ENCODE peak calls at places on chromosomes 1 and 21, in four cellular contexts. N is B cell, R is mesothelial cell of epicardium, L is fibroblast of lung. P is an unnamed sample.
A peak's percentile ranks its signal among the peaks of the same experiment; 100 is the strongest.

GRCh38 chr1:26156285-26157038 is 2.4 kb upstream of the FAM110D start:
- DNase-seq in N (no peak), R (no peak), L (no peak), P (no peak)

GRCh38 chr1:240254778-240255291 is 163.2 kb downstream of the FMN2 start:
- DNase-seq in N (no peak), R (no peak), L (no peak), P (no peak)

GRCh38 chr1:225688345-225688744 is 35.4 kb upstream of the ENAH start:
- DNase-seq in N (no peak), R (no peak), L (no peak), P (no peak)

GRCh38 chr1:184379111-184379752 is 7.6 kb upstream of the C1orf21 start:
- DNase-seq in N (no peak), R (no peak), L (no peak), P (no peak)

GRCh38 chr1:14733053-14733778 is 134.7 kb downstream of the KAZN start:
- DNase-seq in N (no peak), R (peak; percentile 48), L (no peak), P (peak; percentile 46)

GRCh38 chr1:163410073-163410522 is 88.3 kb downstream of the NUF2 start:
- DNase-seq in N (no peak), R (peak; percentile 78), L (peak; percentile 72), P (peak; percentile 46)

GRCh38 chr1:211928222-211928856 is 97.8 kb upstream of the LPGAT1 start:
- DNase-seq in N (no peak), R (no peak), L (no peak), P (no peak)

GRCh38 chr1:9410737-9411297 is 118.1 kb downstream of the SPSB1 start:
- DNase-seq in N (no peak), R (no peak), L (peak; percentile 30), P (peak; percentile 65)

GRCh38 chr1:155050560-155051341 is at the start of gene ADAM15:
- DNase-seq in N (peak; percentile 100), R (peak; percentile 90), L (peak; percentile 66), P (peak; percentile 99)

GRCh38 chr1:213988639-213989070 is 882 bp downstream of the PROX1 start:
- DNase-seq in N (no peak), R (no peak), L (no peak), P (peak; percentile 42)

GRCh38 chr1:239914827-239915231 is 176.9 kb upstream of the FMN2 start:
- DNase-seq in N (no peak), R (no peak), L (peak; percentile 24), P (no peak)

GRCh38 chr1:2980849-2981248 is 40.4 kb upstream of the ACTRT2 start:
- DNase-seq in N (no peak), R (no peak), L (no peak), P (no peak)

GRCh38 chr1:202129453-202130274 is 6.9 kb downstream of the GPR37L1 start:
- DNase-seq in N (no peak), R (no peak), L (no peak), P (no peak)

GRCh38 chr1:157134442-157134841 is 3.8 kb downstream of the ETV3 start:
- DNase-seq in N (no peak), R (no peak), L (no peak), P (no peak)

GRCh38 chr1:16017076-16017460 is 775 bp downstream of the HSPB7 start:
- DNase-seq in N (no peak), R (no peak), L (no peak), P (no peak)

GRCh38 chr1:83055391-83056170 is 943.4 kb downstream of the TTLL7 start:
- DNase-seq in N (no peak), R (no peak), L (no peak), P (no peak)

GRCh38 chr1:94769551-94769950 is 50.6 kb upstream of the SLC44A3 start:
- DNase-seq in N (no peak), R (no peak), L (no peak), P (no peak)

GRCh38 chr1:183069562-183070216 is 46.5 kb downstream of the LAMC1 start:
- DNase-seq in N (no peak), R (no peak), L (no peak), P (no peak)

GRCh38 chr1:48061162-48062136 is 64.3 kb upstream of the TRABD2B start:
- DNase-seq in N (no peak), R (peak; percentile 60), L (peak; percentile 55), P (peak; percentile 47)

GRCh38 chr1:16971330-16972209 is 8.8 kb downstream of the MFAP2 start:
- DNase-seq in N (no peak), R (no peak), L (no peak), P (no peak)

GRCh38 chr1:204885790-204886189 is 15.1 kb downstream of the NFASC start:
- DNase-seq in N (no peak), R (no peak), L (no peak), P (no peak)

GRCh38 chr1:108200627-108201106 is 524 bp upstream of the SLC25A24 start:
- DNase-seq in N (peak; percentile 67), R (no peak), L (peak; percentile 75), P (peak; percentile 52)
- TF ChIP-seq CTCF in N (peak; percentile 10), R (no peak), L (peak; percentile 21), P (no peak)

DNA sequence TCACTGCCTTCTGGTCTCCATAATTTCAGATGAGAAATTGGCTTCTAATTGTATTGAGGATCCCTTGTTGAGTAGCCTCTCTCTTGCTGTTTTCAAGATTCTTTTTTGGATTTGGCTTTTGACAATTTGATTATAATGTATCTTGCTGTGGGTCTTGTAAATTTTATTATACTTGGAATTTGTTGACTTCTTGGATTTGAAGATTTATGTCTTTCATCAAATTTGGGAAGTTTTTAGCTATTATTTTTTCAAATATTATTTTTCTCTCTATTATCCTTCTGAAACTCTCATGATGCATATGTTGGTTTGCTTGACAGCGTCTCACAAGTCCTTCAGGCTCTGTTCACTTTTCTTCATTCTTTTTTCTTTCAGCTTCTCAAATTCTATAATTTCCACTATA is 126.1 kb downstream of the C1orf94 start:
- DNase-seq in N (no peak), R (no peak), L (no peak), P (no peak)
- TF ChIP-seq CTCF in N (no peak), R (no peak), L (no peak), P (no peak)

GRCh38 chr21:39134288-39134810 is 48.9 kb downstream of the PSMG1 start:
- DNase-seq in N (no peak), R (no peak), L (no peak), P (no peak)

GRCh38 chr21:39136711-39137110 is 46.5 kb downstream of the PSMG1 start:
- DNase-seq in N (no peak), R (no peak), L (no peak), P (no peak)

GRCh38 chr21:39132248-39132647 is 51.0 kb downstream of the PSMG1 start:
- DNase-seq in N (no peak), R (no peak), L (peak; percentile 28), P (no peak)

GRCh38 chr21:39141502-39141901 is 41.7 kb downstream of the PSMG1 start:
- DNase-seq in N (no peak), R (no peak), L (peak; percentile 54), P (no peak)

GRCh38 chr21:39137248-39138186 is 45.7 kb downstream of the PSMG1 start:
- DNase-seq in N (no peak), R (no peak), L (peak; percentile 24), P (no peak)
- TF ChIP-seq CTCF in N (no peak), R (no peak), L (no peak), P (no peak)

GRCh38 chr1:43912607-43913006 is 21.0 kb upstream of the ARTN start:
- DNase-seq in N (no peak), R (no peak), L (peak; percentile 48), P (no peak)

GRCh38 chr1:43904660-43905551 is 28.7 kb upstream of the ARTN start:
- DNase-seq in N (no peak), R (no peak), L (no peak), P (no peak)

GRCh38 chr1:43910359-43910758 is 23.2 kb upstream of the ARTN start:
- DNase-seq in N (no peak), R (no peak), L (no peak), P (no peak)

GRCh38 chr1:43908226-43908625 is 25.4 kb upstream of the ARTN start:
- DNase-seq in N (no peak), R (no peak), L (no peak), P (no peak)

DNA sequence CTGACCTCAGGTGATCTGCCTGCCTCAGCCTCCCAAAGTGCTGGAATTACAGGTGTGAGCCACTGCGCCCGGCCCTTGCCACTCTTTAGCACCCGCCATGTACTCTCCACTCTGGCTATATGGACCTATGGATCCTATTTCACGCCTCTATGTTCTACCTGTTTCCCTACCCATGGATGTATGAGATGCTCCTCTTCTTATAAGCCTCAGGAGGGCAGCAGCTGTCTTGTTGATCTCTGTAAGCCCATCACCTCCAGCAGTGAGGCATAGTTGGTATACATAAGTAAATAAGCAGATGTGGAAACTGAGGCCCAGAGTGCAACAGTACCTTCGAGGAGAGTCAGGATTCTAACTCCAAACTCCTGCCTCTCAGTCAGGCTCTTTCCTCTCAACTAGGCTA is 24.7 kb upstream of the ARTN start:
- DNase-seq in N (no peak), R (no peak), L (no peak), P (no peak)
- TF ChIP-seq CTCF in N (no peak), R (no peak), L (no peak), P (no peak)

DNA sequence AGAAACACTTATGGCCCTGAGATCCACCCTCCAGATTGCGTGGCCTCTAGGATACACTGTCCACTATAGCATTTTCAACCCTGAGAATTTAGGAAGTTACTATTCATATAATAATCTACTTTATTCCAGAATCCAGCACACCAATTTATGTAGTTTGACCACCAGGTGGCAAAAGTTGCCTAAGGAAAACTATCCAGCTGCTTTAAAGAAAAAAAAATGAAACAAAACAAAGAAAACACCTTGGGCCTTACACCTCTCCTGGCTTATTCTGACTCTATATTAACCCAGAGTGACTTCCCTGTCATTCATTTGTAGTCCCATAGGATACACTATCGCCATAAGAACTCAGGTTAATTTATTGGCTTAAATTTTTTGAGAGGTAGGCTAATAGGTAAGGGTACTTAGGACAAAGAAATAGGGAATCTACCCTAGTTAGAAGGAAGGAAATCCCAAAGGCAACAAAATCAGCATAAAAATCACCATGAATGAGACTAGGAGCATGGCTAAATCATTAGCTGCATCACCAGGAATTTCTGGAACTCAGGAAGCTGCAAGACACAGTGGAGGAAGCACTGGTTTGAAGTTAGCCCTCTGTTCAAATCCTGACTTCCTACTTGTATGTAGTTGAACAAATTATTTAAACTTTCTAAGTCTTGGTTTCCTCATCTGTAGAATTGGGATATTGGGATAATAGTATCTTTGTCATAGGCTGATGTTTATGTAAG is 107.5 kb downstream of the SPAG17 start:
- DNase-seq in N (no peak), R (no peak), L (peak; percentile 64), P (no peak)
- TF ChIP-seq CTCF in N (no peak), R (peak; percentile 91), L (peak; percentile 60), P (no peak)

GRCh38 chr1:24990796-24991195 is 60.7 kb upstream of the RUNX3 start:
- DNase-seq in N (no peak), R (no peak), L (no peak), P (no peak)
- TF ChIP-seq CTCF in N (no peak), R (no peak), L (no peak), P (no peak)

P was measured in GM13976.